ENCODE peak calls at places on chromosome 13, in nine cellular contexts. P, U, R, J, A, C, X, G and D are unnamed samples.
A peak's percentile ranks its signal among the peaks of the same experiment; 100 is the strongest.

GRCh38 chr13:72677431-72677830 is 50.0 kb downstream of the MZT1 start:
- DNase-seq in X (no peak), G (no peak), C (no peak), J (no peak), A (no peak), P (no peak), U (no peak), R (no peak), D (no peak)

GRCh38 chr13:24274452-24274971 is 34.9 kb upstream of the C1QTNF9 start:
- DNase-seq in R (no peak), J (no peak), A (no peak), P (peak; percentile 60), C (peak; percentile 41), G (no peak), U (no peak), X (peak; percentile 9), D (no peak)

GRCh38 chr13:51222510-51223283 is 499 bp downstream of the FAM124A start:
- DNase-seq in C (no peak), U (no peak), R (no peak), X (no peak), G (no peak), A (no peak), P (no peak), J (peak; percentile 59), D (no peak)

GRCh38 chr13:29754486-29754806 is 96.0 kb downstream of the UBL3 start:
- DNase-seq in A (no peak), R (no peak), G (peak; percentile 43), J (peak; percentile 79), C (no peak), P (no peak), U (no peak), X (peak; percentile 45), D (no peak)

GRCh38 chr13:46660408-46660807 is 107.4 kb downstream of the LRCH1 start:
- DNase-seq in X (no peak), C (no peak), P (no peak), U (no peak), G (no peak), J (no peak), R (no peak), A (no peak), D (no peak)

GRCh38 chr13:95317037-95317989 is 16.1 kb upstream of the ABCC4 start:
- DNase-seq in R (no peak), C (no peak), X (peak; percentile 69), G (peak; percentile 25), U (no peak), J (no peak), P (no peak), A (peak; percentile 41), D (no peak)

GRCh38 chr13:41917641-41918040 is 43.3 kb downstream of the VWA8 start:
- DNase-seq in P (no peak), J (no peak), A (no peak), R (no peak), C (no peak), X (peak; percentile 74), G (peak; percentile 87), U (no peak), D (peak; percentile 57)

GRCh38 chr13:81116461-81117282 is 775.7 kb upstream of the SPRY2 start:
- DNase-seq in G (no peak), A (no peak), P (no peak), R (no peak), C (no peak), U (no peak), X (no peak), J (no peak), D (no peak)

GRCh38 chr13:35964764-35965163 is 166.4 kb downstream of the DCLK1 start:
- DNase-seq in J (no peak), C (no peak), P (no peak), A (no peak), X (peak; percentile 83), G (peak; percentile 87), R (no peak), U (no peak), D (no peak)

GRCh38 chr13:27541386-27541785 is 78.9 kb downstream of the LNX2 start:
- DNase-seq in G (no peak), X (no peak), J (no peak), A (no peak), R (no peak), U (no peak), P (no peak), C (no peak), D (peak; percentile 50)

GRCh38 chr13:82747948-82748347 is 1134.3 kb downstream of the SLITRK1 start:
- DNase-seq in P (no peak), X (peak; percentile 2), J (no peak), R (peak; percentile 4), G (peak; percentile 56), U (no peak), C (no peak), A (no peak), D (peak; percentile 48)

GRCh38 chr13:35727881-35728280 is 251.4 kb upstream of the MAB21L1 start:
- DNase-seq in X (no peak), G (no peak), U (no peak), R (no peak), P (no peak), C (no peak), A (no peak), J (no peak), D (no peak)

GRCh38 chr13:94249512-94249911 is 230.0 kb downstream of the DCT start:
- DNase-seq in R (peak; percentile 91), J (peak; percentile 28), X (peak; percentile 86), C (no peak), U (no peak), A (no peak), G (peak; percentile 88), P (no peak), D (peak; percentile 50)

GRCh38 chr13:53174550-53174949 is 145.9 kb downstream of the OLFM4 start:
- DNase-seq in J (no peak), R (no peak), P (no peak), U (peak; percentile 18), X (no peak), A (no peak), G (peak; percentile 52), C (no peak), D (no peak)

GRCh38 chr13:71864094-71864980 is 2.7 kb downstream of the DACH1 start:
- DNase-seq in X (peak; percentile 14), J (peak; percentile 78), G (no peak), U (peak; percentile 91), P (no peak), C (peak; percentile 63), A (no peak), R (no peak), D (no peak)

GRCh38 chr13:47046706-47047105 is 149.9 kb upstream of the HTR2A start:
- DNase-seq in R (no peak), J (no peak), P (no peak), U (no peak), G (no peak), C (no peak), X (no peak), A (no peak), D (no peak)

GRCh38 chr13:32537580-32538233 is 888 bp downstream of the N4BP2L2 start:
- DNase-seq in X (peak; percentile 22), U (peak; percentile 42), A (peak; percentile 16), G (no peak), C (peak; percentile 32), R (no peak), P (peak; percentile 63), J (peak; percentile 19), D (no peak)

GRCh38 chr13:110559986-110560385 is 1.5 kb downstream of the RAB20 start:
- DNase-seq in C (no peak), P (no peak), G (no peak), U (no peak), A (no peak), X (no peak), J (no peak), R (no peak), D (no peak)
- H3K4me3 ChIP-seq in C (peak overlapping the region; percentile 77), P (no peak overlapping the region), G (no peak overlapping the region), U (peak overlapping the region; percentile 84), A (peak overlapping the region; percentile 70), X (peak overlapping the region; percentile 86), J (peak overlapping the region; percentile 87), R (no peak overlapping the region), D (no peak overlapping the region)

DNA sequence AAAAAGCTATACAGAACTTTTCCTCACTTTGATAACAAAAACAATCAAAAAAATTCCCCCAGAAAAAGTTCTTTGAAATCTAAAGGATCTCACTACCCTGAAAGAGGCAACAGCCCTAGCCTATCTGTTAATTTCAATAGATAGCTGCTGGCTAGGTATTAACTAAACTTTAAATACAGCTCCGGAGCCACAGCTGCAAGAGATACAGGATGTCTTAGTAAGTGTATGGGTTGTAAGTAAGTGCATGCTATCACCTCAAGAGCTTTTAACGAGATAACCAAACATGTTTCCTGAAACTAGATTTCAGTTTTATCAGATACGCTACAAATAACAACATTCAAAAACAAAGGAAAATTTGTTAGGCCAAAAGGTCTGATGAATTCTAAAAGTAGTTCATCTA is 148.4 kb downstream of the KLF12 start:
- DNase-seq in R (no peak), J (no peak), P (no peak), C (no peak), G (no peak), X (no peak), A (no peak), U (no peak), D (no peak)
- TF ChIP-seq CTCF in R (no peak), J (no peak), P (no peak), C (no peak), G (no peak), X (no peak), A (no peak), U (no peak), D (no peak)

DNA sequence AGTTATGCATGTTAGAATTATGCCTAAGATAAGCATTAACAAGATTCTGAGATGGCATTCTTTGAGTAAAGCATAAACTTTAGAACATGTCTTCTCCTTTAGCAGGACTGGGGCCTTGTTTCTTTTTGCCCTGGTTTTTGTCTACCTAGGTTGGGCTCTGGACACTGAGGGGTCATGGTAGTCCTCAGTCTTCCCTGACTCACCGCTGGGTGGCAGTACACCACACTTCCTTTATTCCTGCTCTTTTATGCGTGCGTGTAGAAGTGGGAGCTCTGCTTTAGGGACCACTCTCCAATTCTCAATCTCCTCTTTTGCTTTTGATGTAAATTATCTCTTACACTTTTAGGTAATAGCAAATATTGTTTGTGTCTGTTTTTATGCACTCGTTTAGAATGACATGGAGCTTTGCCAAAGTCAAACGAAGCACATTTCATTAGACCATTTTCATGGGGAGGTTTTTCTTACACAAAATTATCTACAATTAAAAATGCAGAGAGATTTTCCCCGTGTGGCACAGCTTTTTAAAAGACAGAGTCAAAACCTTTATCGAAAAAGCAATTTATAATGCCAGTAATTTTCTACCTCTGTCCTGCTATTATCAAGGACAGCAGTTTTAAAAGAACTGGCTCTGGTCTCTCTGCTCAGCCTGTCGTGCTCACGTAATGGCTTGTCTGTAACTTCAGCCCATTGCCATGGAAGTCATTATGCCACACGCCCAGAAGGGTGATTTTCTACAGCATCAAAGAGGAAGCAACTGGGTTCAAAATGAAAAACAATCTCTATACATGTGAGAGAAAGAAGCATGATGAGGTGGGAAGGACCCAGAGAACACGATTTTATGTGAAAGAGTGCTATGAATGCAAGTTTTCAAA is 413.9 kb downstream of the COG6 start:
- DNase-seq in A (peak; percentile 29), U (peak; percentile 76), G (peak; percentile 83), P (peak; percentile 86), R (peak; percentile 49), C (peak; percentile 83), X (peak; percentile 82), J (peak; percentile 84), D (no peak)
- H3K4me3 ChIP-seq in A (no peak overlapping the region), U (no peak overlapping the region), G (no peak overlapping the region), P (no peak overlapping the region), R (no peak overlapping the region), C (no peak overlapping the region), X (no peak overlapping the region), J (no peak overlapping the region), D (no peak overlapping the region)

DNA sequence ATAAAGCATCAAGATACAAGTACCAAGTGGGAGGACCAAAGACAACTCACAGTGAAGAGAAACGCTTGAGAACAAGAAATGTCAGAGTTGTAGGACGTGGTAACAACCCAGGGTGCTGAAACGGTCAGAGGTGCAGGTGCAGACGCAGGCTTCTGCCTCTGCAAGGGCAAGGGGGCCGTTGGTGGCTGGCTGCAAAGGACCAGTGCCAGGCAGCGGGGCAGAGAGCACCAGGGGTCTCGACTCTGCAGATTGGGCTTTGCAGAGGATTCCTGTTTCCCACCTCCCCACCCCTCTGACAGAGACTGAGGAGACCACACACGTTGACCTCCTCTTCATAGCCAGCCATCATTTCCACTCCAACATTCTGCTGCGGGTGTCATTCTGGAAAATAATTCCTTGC is 38.3 kb downstream of the RAB20 start:
- DNase-seq in R (no peak), X (no peak), A (no peak), J (no peak), C (no peak), P (no peak), G (no peak), U (no peak), D (no peak)
- TF ChIP-seq CTCF in R (no peak), X (no peak), A (no peak), J (no peak), C (no peak), P (no peak), G (no peak), U (no peak), D (no peak)